ENCODE peak calls at places on chromosomes 1 and 21, in seven cellular contexts. T, J, H, C, W, U and E are unnamed samples.

GRCh38 chr1:74505133-74505532 is 7.3 kb downstream of the LRRC53 start:
- DNase-seq in T (no peak), J (no peak), H (no peak), C (peak), W (no peak), U (no peak), E (no peak)

GRCh38 chr1:3543076-3544049 is 67.9 kb downstream of the MEGF6 start:
- DNase-seq in T (peak), J (no peak), H (peak), C (peak), W (no peak), U (peak), E (no peak)

GRCh38 chr1:230067871-230068814 is 1.1 kb downstream of the GALNT2 start:
- DNase-seq in T (no peak), J (peak), H (peak), C (peak), W (peak), U (no peak), E (peak)

GRCh38 chr1:111801071-111801850 is 45.6 kb downstream of the DDX20 start:
- DNase-seq in T (no peak), J (no peak), H (no peak), C (peak), W (no peak), U (no peak), E (no peak)

GRCh38 chr1:226402615-226403521 is 5.0 kb downstream of the PARP1 start:
- DNase-seq in T (no peak), J (no peak), H (no peak), C (no peak), W (no peak), U (no peak), E (no peak)

GRCh38 chr21:29174607-29175013 is 44.2 kb downstream of the MAP3K7CL start:
- DNase-seq in T (peak), J (no peak), H (peak), C (no peak), W (no peak), U (no peak), E (no peak)

GRCh38 chr1:33153650-33154049 is 28.2 kb downstream of the TRIM62 start:
- DNase-seq in T (no peak), J (no peak), H (no peak), C (no peak), W (no peak), U (no peak), E (no peak)

GRCh38 chr1:55235722-55236121 is 20.6 kb upstream of the USP24 start:
- DNase-seq in T (peak), J (no peak), H (peak), C (no peak), W (no peak), U (no peak), E (no peak)

GRCh38 chr21:31604591-31605190 is 54.8 kb upstream of the SOD1 start:
- DNase-seq in T (peak), J (peak), H (peak), C (peak), W (peak), U (peak), E (peak)

GRCh38 chr21:29892379-29892778 is 47.4 kb downstream of the GRIK1 start:
- DNase-seq in T (no peak), J (no peak), H (no peak), C (no peak), W (no peak), U (no peak), E (no peak)

GRCh38 chr1:204463125-204464060 is 31.2 kb downstream of the PIK3C2B start:
- DNase-seq in T (no peak), J (no peak), H (peak), C (no peak), W (no peak), U (no peak), E (no peak)

GRCh38 chr1:209220048-209220524 is 363.4 kb upstream of the CAMK1G start:
- DNase-seq in T (no peak), J (no peak), H (no peak), C (no peak), W (no peak), U (no peak), E (no peak)

GRCh38 chr1:207822124-207822601 is 70.3 kb downstream of the CD46 start:
- DNase-seq in T (no peak), J (no peak), H (no peak), C (peak), W (no peak), U (peak), E (no peak)

GRCh38 chr1:226349801-226350503 is 41.0 kb upstream of the LIN9 start:
- DNase-seq in T (no peak), J (no peak), H (peak), C (no peak), W (no peak), U (no peak), E (no peak)

GRCh38 chr21:31252091-31252490 is 92.0 kb downstream of the TIAM1 start:
- DNase-seq in T (no peak), J (no peak), H (no peak), C (peak), W (no peak), U (no peak), E (no peak)

GRCh38 chr1:28648493-28649238 is at the start of gene RNU11:
- DNase-seq in T (peak), J (peak), H (peak), C (peak), W (peak), U (peak), E (peak)
- H3K4me3 ChIP-seq in T (peak), J (peak), H (peak), C (peak), W (peak), U (peak), E (peak)

GRCh38 chr21:32908529-32908928 is 117.2 kb upstream of the OLIG2 start:
- DNase-seq in T (no peak), J (no peak), H (no peak), C (no peak), W (no peak), U (no peak), E (no peak)

GRCh38 chr21:32909393-32909792 is 116.3 kb upstream of the OLIG2 start:
- DNase-seq in T (no peak), J (no peak), H (no peak), C (no peak), W (no peak), U (no peak), E (no peak)

DNA sequence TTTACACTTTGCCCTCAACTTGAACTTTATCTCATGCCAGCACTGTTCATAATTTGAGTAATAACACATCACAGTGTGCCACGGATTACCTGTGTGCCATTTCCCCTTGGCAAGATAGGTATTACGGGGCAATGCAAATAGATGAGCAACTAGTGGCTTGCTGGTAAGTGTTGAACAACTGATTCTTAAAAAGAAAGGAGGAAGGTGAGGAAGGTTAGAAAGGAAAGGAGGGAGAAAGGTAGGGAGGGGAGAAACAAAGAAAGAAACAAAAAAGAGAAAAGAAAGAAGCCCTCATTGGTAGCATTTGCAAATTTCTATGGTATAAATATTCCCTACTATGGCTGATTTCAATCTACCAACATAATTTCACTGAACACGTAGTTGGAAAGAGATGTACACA is 118.2 kb upstream of the OLIG2 start:
- DNase-seq in T (no peak), J (no peak), H (no peak), C (no peak), W (no peak), U (no peak), E (no peak)
- H3K4me3 ChIP-seq in T (no peak), J (no peak), H (no peak), C (no peak), W (no peak), U (no peak), E (no peak)

DNA sequence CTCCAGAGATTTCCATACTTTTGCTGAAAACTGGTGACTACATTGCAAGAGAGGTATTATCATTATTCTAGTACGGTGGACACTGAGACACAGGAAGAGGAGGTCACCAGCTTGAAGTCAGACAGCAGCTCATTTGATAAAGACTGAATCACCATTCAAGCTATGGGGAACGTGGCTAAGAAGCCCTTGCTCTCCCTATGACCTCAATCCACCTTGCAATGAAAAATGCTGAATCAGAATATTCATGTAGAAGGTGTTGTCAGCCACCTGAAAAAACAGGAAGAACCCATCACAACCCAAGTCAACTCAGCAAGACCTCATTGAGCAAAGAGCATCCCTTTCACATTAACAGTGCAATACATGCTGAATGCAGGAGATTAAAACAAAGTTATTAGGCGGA is 59.0 kb upstream of the FGGY start:
- DNase-seq in T (no peak), J (no peak), H (no peak), C (no peak), W (no peak), U (no peak), E (no peak)
- H3K4me3 ChIP-seq in T (no peak), J (no peak), H (no peak), C (no peak), W (no peak), U (no peak), E (no peak)

GRCh38 chr1:179128520-179128919 is 46.6 kb downstream of the TOR3A start:
- DNase-seq in T (no peak), J (no peak), H (no peak), C (no peak), W (no peak), U (no peak), E (no peak)

GRCh38 chr1:179127163-179127895 is 45.5 kb downstream of the TOR3A start:
- DNase-seq in T (peak), J (no peak), H (peak), C (no peak), W (no peak), U (no peak), E (no peak)

GRCh38 chr1:179126338-179127060 is 44.6 kb downstream of the TOR3A start:
- DNase-seq in T (peak), J (no peak), H (no peak), C (no peak), W (no peak), U (no peak), E (no peak)

GRCh38 chr1:179124866-179125265 is 43.0 kb downstream of the TOR3A start:
- DNase-seq in T (peak), J (no peak), H (no peak), C (no peak), W (no peak), U (no peak), E (no peak)

GRCh38 chr1:179129702-179130473 is 48.0 kb downstream of the TOR3A start:
- DNase-seq in T (peak), J (peak), H (no peak), C (no peak), W (peak), U (no peak), E (peak)
- H3K4me3 ChIP-seq in T (no peak), J (peak), H (no peak), C (no peak), W (peak), U (peak), E (peak)

DNA sequence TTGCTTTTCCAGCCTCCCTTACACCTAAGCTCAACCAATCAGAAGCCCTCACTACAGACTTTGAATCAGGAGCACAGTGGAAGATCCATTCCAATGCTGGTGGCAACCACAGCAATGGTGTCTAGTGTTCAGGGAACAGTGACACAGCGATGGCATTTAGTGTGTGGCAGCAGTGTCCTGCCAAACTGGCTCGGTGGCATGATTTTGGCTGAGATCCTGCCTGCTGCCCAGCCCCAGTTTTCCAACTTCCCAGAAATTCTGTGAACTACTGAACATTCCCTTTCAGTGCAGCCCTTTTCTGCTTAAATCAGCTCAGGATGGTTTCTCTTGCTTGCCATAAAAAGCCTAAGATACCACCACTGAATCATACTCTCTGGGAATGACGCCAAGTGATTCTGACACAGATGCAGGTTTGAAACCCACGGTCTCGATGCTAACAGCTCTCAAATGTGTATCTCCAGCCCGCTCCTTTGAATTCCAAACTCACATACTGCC is 8.8 kb downstream of the ASAP3 start:
- DNase-seq in T (peak), J (no peak), H (peak), C (no peak), W (no peak), U (no peak), E (no peak)
- H3K4me3 ChIP-seq in T (no peak), J (no peak), H (no peak), C (no peak), W (no peak), U (no peak), E (no peak)

GRCh38 chr1:100036718-100037664 is 67.2 kb downstream of the SLC35A3 start:
- DNase-seq in T (peak), J (peak), H (peak), C (peak), W (peak), U (no peak), E (no peak)

GRCh38 chr1:100034465-100034864 is 64.7 kb downstream of the SLC35A3 start:
- DNase-seq in T (peak), J (peak), H (peak), C (peak), W (peak), U (no peak), E (peak)

GRCh38 chr1:100038401-100039306 is 68.9 kb downstream of the SLC35A3 start:
- DNase-seq in T (peak), J (peak), H (peak), C (peak), W (peak), U (peak), E (peak)

GRCh38 chr1:100037665-100038400 is 68.0 kb downstream of the SLC35A3 start:
- DNase-seq in T (peak), J (peak), H (peak), C (peak), W (peak), U (peak), E (peak)

GRCh38 chr1:100035214-100035613 is 65.4 kb downstream of the SLC35A3 start:
- DNase-seq in T (no peak), J (no peak), H (no peak), C (no peak), W (no peak), U (no peak), E (no peak)
- H3K4me3 ChIP-seq in T (no peak), J (no peak), H (no peak), C (no peak), W (no peak), U (no peak), E (no peak)